ENCODE peak calls at places on chromosomes 13 and 19, in five cellular contexts. R is A549, X is suprapubic skin, Y is sigmoid colon, I is transverse colon. C is an unnamed sample.

GRCh38 chr13:46675016-46675415 is 121.9 kb downstream of the ESD start:
- DNase-seq in R (no peak), X (no peak), Y (no peak), I (no peak), C (no peak)

GRCh38 chr19:48672994-48673393 is at the start of gene NTN5:
- DNase-seq in R (no peak), X (no peak), Y (no peak), I (no peak), C (no peak)

GRCh38 chr13:98307744-98308524 is 130.9 kb upstream of the RNF113B start:
- DNase-seq in R (no peak), X (no peak), Y (peak), I (no peak), C (no peak)

GRCh38 chr13:98144501-98145350 is 1.8 kb downstream of the FARP1 start:
- DNase-seq in R (peak), X (no peak), Y (no peak), I (no peak), C (no peak)

GRCh38 chr13:45879666-45880065 is 28.1 kb upstream of the SIAH3 start:
- DNase-seq in R (peak), X (no peak), Y (no peak), I (peak), C (no peak)

GRCh38 chr13:37417042-37417441 is 181.5 kb downstream of the POSTN start:
- DNase-seq in R (no peak), X (no peak), Y (no peak), I (no peak), C (no peak)

GRCh38 chr13:39341238-39341637 is 261.8 kb downstream of the LHFPL6 start:
- DNase-seq in R (no peak), X (no peak), Y (no peak), I (no peak), C (no peak)

GRCh38 chr19:52735734-52736133 is 890 bp upstream of the ZNF611 start:
- DNase-seq in R (no peak), X (no peak), Y (peak), I (peak), C (peak)

GRCh38 chr19:15577184-15577771 is 37.7 kb upstream of the CYP4F8 start:
- DNase-seq in R (no peak), X (peak), Y (peak), I (no peak), C (no peak)

GRCh38 chr19:42762782-42763181 is 2.7 kb downstream of the PSG8 start:
- DNase-seq in R (no peak), X (no peak), Y (no peak), I (no peak), C (no peak)

GRCh38 chr19:17097593-17098126 is 22.1 kb downstream of the MYO9B start:
- DNase-seq in R (peak), X (no peak), Y (no peak), I (no peak), C (no peak)

GRCh38 chr19:13430790-13431582 is 75.3 kb downstream of the CACNA1A start:
- DNase-seq in R (peak), X (no peak), Y (no peak), I (peak), C (no peak)

GRCh38 chr13:50277127-50277526 is 261.9 kb downstream of the KCNRG start:
- DNase-seq in R (no peak), X (no peak), Y (no peak), I (no peak), C (no peak)

GRCh38 chr13:103694033-103694432 is 627.8 kb upstream of the SLC10A2 start:
- DNase-seq in R (no peak), X (no peak), Y (no peak), I (no peak), C (no peak)

GRCh38 chr13:36323951-36324566 is 22.1 kb downstream of the SPART start:
- DNase-seq in R (peak), X (no peak), Y (no peak), I (no peak), C (no peak)

GRCh38 chr13:25743426-25743825 is 308.4 kb downstream of the SHISA2 start:
- DNase-seq in R (no peak), X (no peak), Y (no peak), I (no peak), C (no peak)

GRCh38 chr19:18879579-18880373 is 16.2 kb downstream of the CERS1 start:
- DNase-seq in R (peak), X (peak), Y (no peak), I (peak), C (no peak)

GRCh38 chr13:113654591-113655357 is 3.2 kb downstream of the ATP4B start:
- DNase-seq in R (no peak), X (peak), Y (peak), I (peak), C (no peak)

GRCh38 chr13:76884167-76884566 is 2.0 kb downstream of the KCTD12 start:
- DNase-seq in R (no peak), X (no peak), Y (peak), I (peak), C (no peak)

GRCh38 chr13:76882431-76882830 is 3.8 kb downstream of the KCTD12 start:
- DNase-seq in R (no peak), X (no peak), Y (no peak), I (peak), C (no peak)

GRCh38 chr13:76879211-76879875 is 6.9 kb downstream of the KCTD12 start:
- DNase-seq in R (no peak), X (peak), Y (peak), I (peak), C (peak)

GRCh38 chr13:76878043-76878442 is 8.2 kb downstream of the KCTD12 start:
- DNase-seq in R (no peak), X (no peak), Y (no peak), I (no peak), C (no peak)

DNA sequence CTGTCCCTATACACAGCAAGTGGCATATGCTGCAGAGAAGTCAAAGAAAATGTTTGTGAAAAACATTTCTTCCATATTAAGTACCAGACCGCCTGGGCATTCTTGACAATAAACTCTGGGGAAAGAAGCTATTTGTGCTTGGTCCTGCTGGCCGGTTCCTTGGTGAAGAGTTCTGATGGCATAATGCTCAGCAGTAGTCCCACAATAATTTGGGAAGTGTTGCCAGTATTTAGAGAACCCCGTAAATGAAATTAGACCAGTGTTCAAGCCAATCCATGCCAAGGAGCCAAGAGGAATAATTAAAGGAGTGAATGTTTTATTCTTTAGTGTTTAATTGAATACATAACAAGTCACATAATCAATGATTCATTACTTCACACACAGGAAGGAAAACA is 6.3 kb downstream of the KCTD12 start:
- DNase-seq in R (no peak), X (no peak), Y (no peak), I (no peak), C (no peak)
- TF ChIP-seq EP300 in R (no peak), X (no peak), Y (no peak), I (no peak), C (no peak)

DNA sequence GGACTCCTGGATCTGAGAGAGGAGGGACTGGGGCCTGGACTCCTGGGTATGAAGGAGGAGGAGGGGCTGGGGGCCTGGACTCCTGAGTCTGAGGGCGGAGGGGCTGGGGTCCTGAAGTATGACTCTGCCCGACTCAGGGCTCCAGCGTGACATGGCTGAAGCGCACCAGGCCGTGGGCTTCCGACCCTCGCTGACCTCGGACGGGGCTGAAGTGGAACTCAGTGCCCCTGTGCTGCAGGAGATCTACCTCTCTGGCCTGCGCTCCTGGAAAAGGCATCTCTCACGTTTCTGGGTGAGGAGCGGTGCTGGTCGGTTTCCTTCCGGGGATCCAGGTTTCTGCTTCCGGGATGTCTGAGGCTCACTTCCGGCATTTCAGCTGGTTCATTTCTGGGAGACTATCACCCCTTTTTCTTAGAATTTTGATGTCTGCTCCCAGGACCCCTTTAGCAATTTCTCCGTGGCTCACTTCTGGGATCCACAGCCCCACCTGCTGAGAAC is 1.2 kb downstream of the CPT1C start:
- DNase-seq in R (no peak), X (no peak), Y (no peak), I (no peak), C (no peak)
- TF ChIP-seq POLR2A in R (no peak), X (no peak), Y (no peak), I (no peak), C (no peak)

GRCh38 chr13:109131698-109132257 is 502.4 kb downstream of the MYO16 start:
- DNase-seq in R (no peak), X (no peak), Y (no peak), I (no peak), C (no peak)
- TF ChIP-seq EP300 in R (no peak), X (no peak), Y (no peak), I (no peak), C (no peak)

GRCh38 chr19:35994868-35995654 is at the start of gene SDHAF1:
- DNase-seq in R (peak), X (peak), Y (peak), I (peak), C (peak)
- TF ChIP-seq POLR2A in R (peak), X (no peak), Y (peak), I (peak), C (peak)